ENCODE peak calls at places on chromosome 13, in four cellular contexts. V is cardiac muscle cell, S is fibroblast of mammary gland, B is osteocyte. N is an unnamed sample.

GRCh38 chr13:30789360-30789862 is 54.1 kb downstream of the ALOX5AP start:
- DNase-seq in V (no peak), S (no peak), B (no peak), N (no peak)

GRCh38 chr13:75702476-75702875 is 66.3 kb downstream of the LMO7 start:
- DNase-seq in V (no peak), S (no peak), B (no peak), N (no peak)

GRCh38 chr13:34901577-34901976 is 40.5 kb upstream of the NBEA start:
- DNase-seq in V (no peak), S (no peak), B (no peak), N (no peak)

GRCh38 chr13:22262328-22262920 is 591.6 kb downstream of the FGF9 start:
- DNase-seq in V (no peak), S (no peak), B (no peak), N (no peak)

GRCh38 chr13:75770164-75771145 is 134.3 kb downstream of the LMO7 start:
- DNase-seq in V (no peak), S (peak), B (no peak), N (no peak)

GRCh38 chr13:40344270-40345148 is 321.9 kb downstream of the FOXO1 start:
- DNase-seq in V (no peak), S (peak), B (no peak), N (no peak)

GRCh38 chr13:74136089-74136658 is 2.0 kb upstream of the KLF12 start:
- DNase-seq in V (peak), S (peak), B (no peak), N (peak)

GRCh38 chr13:95058680-95059079 is 242.6 kb downstream of the ABCC4 start:
- DNase-seq in V (no peak), S (no peak), B (no peak), N (no peak)

GRCh38 chr13:31773538-31773937 is 34.2 kb downstream of the RXFP2 start:
- DNase-seq in V (no peak), S (peak), B (no peak), N (no peak)

GRCh38 chr13:107743983-107744382 is 471.4 kb downstream of the LIG4 start:
- DNase-seq in V (no peak), S (peak), B (no peak), N (no peak)

GRCh38 chr13:71860547-71861131 is 6.4 kb downstream of the DACH1 start:
- DNase-seq in V (no peak), S (no peak), B (no peak), N (no peak)

GRCh38 chr13:35190241-35190640 is 248.2 kb downstream of the NBEA start:
- DNase-seq in V (no peak), S (peak), B (no peak), N (no peak)

DNA sequence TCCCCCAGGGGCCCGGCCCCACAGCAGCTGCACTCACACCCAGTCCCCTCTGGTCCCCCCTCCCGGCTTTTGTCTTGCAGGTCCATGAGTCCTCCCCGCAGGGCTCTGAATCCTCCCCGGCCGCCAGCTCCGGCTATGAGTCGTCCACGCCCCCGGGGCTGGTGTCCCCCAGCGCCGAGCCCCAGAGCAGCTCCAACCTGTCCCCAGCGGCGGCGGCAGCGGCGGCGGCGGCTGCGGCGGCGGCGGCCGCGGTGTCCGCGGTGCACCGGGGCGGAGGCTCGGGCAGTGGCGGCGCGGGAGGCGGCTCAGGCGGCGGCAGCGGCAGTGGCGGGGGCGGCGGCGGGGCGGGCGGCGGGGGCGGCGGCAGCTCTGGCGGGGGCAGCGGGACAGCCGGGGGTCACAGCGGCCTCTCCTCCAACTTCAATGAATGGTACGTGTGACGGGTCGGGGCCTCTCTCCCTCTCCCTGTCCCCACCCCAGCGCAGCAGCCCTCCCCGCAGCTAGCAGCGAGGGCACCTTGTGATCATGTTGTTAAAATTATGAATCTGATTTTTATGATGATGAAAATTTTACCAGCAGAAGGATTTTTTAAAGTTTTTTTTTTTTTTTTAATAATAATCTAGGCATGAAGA is 3.8 kb downstream of the ZIC2 start:
- DNase-seq in V (peak), S (no peak), B (peak), N (no peak)
- TF ChIP-seq CTCF in V (no peak), S (no peak), B (no peak), N (no peak)

DNA sequence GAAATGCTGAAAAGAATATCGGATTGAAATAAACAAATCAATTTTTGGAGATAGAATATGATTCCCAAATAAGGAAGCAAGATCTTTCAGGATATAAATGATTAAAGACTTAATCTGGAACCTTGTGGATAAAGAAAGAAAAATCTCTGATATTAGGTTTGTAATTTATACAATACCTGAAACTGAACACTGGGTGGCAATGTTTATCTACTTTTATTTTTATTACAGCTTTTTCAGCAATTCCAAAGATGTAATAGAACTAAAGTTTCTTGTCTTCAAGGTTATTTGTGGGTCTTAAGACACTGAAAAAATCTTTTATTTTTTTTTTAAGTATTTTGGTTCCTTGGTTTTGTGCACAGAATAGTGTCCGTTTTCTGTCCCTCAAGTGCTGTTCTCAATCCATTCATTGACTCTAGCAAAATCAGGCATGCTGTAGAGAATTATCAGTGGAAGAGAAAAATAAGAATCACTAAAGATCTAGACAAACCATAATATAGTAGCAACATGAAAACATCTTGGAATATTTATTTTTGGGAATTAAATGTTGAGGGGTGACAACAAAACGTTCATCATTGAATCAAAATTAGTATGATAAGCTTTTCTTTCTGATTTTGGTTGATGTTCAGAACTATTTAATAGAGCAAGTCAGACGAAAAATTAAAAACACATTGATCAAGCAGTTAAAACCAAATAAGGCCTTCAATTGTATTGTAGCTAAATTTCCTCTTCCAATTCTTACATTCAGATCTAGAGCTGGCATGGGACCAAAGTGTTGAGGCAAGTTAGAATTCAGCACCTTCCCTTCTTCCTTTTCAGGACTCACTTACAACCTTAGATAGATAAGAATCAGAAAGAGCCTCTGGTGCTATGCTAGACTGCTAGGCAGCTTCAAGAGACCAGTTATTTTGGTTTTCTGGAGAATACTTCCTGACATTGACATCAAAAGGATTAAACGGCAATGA is 704.4 kb upstream of the PCDH20 start:
- DNase-seq in V (peak), S (peak), B (no peak), N (no peak)
- TF ChIP-seq CTCF in V (peak), S (peak), B (peak), N (peak)

GRCh38 chr13:113607477-113608245 is 23.1 kb downstream of the TFDP1 start:
- DNase-seq in V (no peak), S (no peak), B (no peak), N (no peak)
- TF ChIP-seq CTCF in V (no peak), S (no peak), B (no peak), N (no peak)

DNA sequence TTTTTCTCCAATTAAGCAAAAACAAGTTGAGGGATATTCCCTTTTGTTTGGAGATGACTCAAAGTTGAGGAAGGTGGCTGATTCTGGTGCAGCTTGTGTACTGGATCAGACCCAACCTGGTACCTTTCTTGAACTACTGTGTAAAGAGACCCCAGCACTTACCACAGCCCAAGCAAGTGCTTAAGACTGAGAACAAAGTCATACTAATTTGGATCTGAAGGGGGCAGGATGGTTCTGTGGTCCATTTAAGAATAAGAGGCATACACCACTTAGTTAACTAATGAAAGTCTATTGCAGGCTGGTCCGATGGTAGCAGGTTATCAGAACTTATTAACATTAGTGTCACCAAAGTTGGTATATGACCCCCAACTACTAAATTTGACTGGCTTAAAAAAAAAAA is 6.3 kb downstream of the THSD1 start:
- DNase-seq in V (no peak), S (peak), B (no peak), N (no peak)
- TF ChIP-seq CTCF in V (peak), S (peak), B (no peak), N (no peak)

DNA sequence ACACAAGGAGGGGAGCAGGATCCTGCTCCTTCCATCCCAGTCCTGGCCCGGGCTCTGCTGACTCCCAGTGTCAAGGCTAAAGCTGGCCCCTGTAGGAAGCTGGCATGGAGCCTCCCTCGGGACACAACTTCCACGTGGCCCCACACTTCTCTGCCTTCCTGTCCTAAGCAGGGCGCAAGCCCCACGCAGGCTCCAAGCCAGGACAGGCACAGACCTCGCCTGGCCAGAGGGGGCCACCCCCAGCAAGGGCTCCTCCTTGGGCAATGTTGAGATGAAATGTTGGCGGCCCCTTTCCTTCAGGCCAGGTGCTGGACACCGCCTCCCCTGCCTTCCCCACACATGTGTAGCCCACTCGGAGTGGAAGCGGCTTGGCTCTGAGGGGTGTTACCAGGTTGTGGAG is 66.6 kb downstream of the COL4A1 start:
- DNase-seq in V (no peak), S (no peak), B (no peak), N (no peak)
- TF ChIP-seq CTCF in V (no peak), S (no peak), B (no peak), N (no peak)